ENCODE peak calls at places on chromosomes 5 and 9, in nine cellular contexts. One of them, this sample, is unnamed.

GRCh38 chr5:166695311-166695710 is 1596.1 kb upstream of the WWC1 start:
- DNase-seq in heart left ventricle: no peak
- DNase-seq in SHP77: no peak
- DNase-seq in left cardiac atrium: no peak
- DNase-seq in posterior cingulate gyrus: no peak
- DNase-seq in T-helper 9 cell: no peak
- DNase-seq in A549: no peak
- DNase-seq in stimulated activated CD8-positive, alpha-beta memory T cell treated with anti-CD3 and anti-CD28 coated beads, Interleukin-7, amount 100 ng/mL, for 1 hour: no peak
- DNase-seq in KBM-7: no peak
- DNase-seq in this sample: no peak

GRCh38 chr5:171291371-171291770 is 17.7 kb upstream of the TLX3 start:
- DNase-seq in heart left ventricle: no peak
- DNase-seq in SHP77: no peak
- DNase-seq in left cardiac atrium: no peak
- DNase-seq in posterior cingulate gyrus: no peak
- DNase-seq in T-helper 9 cell: no peak
- DNase-seq in A549: no peak
- DNase-seq in stimulated activated CD8-positive, alpha-beta memory T cell treated with anti-CD3 and anti-CD28 coated beads, Interleukin-7, amount 100 ng/mL, for 1 hour: no peak
- DNase-seq in KBM-7: no peak
- DNase-seq in this sample: no peak

GRCh38 chr5:34490501-34491250 is 165.5 kb upstream of the RAI14 start:
- DNase-seq in heart left ventricle: no peak
- DNase-seq in SHP77: peak; percentile 50
- DNase-seq in left cardiac atrium: no peak
- DNase-seq in posterior cingulate gyrus: no peak
- DNase-seq in T-helper 9 cell: no peak
- DNase-seq in A549: no peak
- DNase-seq in stimulated activated CD8-positive, alpha-beta memory T cell treated with anti-CD3 and anti-CD28 coated beads, Interleukin-7, amount 100 ng/mL, for 1 hour: no peak
- DNase-seq in KBM-7: no peak
- DNase-seq in this sample: peak; percentile 47

GRCh38 chr5:39100851-39101396 is 26.7 kb upstream of the RICTOR start:
- DNase-seq in heart left ventricle: no peak
- DNase-seq in SHP77: peak; percentile 56
- DNase-seq in left cardiac atrium: no peak
- DNase-seq in posterior cingulate gyrus: no peak
- DNase-seq in T-helper 9 cell: no peak
- DNase-seq in A549: peak; percentile 93
- DNase-seq in stimulated activated CD8-positive, alpha-beta memory T cell treated with anti-CD3 and anti-CD28 coated beads, Interleukin-7, amount 100 ng/mL, for 1 hour: no peak
- DNase-seq in KBM-7: peak; percentile 17
- DNase-seq in this sample: no peak

GRCh38 chr9:94929373-94929764 is 202.9 kb downstream of the AOPEP start:
- DNase-seq in heart left ventricle: peak; percentile 83
- DNase-seq in SHP77: no peak
- DNase-seq in left cardiac atrium: peak; percentile 79
- DNase-seq in posterior cingulate gyrus: no peak
- DNase-seq in T-helper 9 cell: no peak
- DNase-seq in A549: no peak
- DNase-seq in stimulated activated CD8-positive, alpha-beta memory T cell treated with anti-CD3 and anti-CD28 coated beads, Interleukin-7, amount 100 ng/mL, for 1 hour: no peak
- DNase-seq in KBM-7: no peak
- DNase-seq in this sample: no peak

GRCh38 chr5:142320427-142320732 is 4.4 kb downstream of the SPRY4 start:
- DNase-seq in heart left ventricle: no peak
- DNase-seq in SHP77: no peak
- DNase-seq in left cardiac atrium: no peak
- DNase-seq in posterior cingulate gyrus: no peak
- DNase-seq in T-helper 9 cell: no peak
- DNase-seq in A549: no peak
- DNase-seq in stimulated activated CD8-positive, alpha-beta memory T cell treated with anti-CD3 and anti-CD28 coated beads, Interleukin-7, amount 100 ng/mL, for 1 hour: no peak
- DNase-seq in KBM-7: no peak
- DNase-seq in this sample: no peak

GRCh38 chr9:131019387-131020239 is 10.6 kb downstream of the LAMC3 start:
- DNase-seq in heart left ventricle: no peak
- DNase-seq in SHP77: peak; percentile 86
- DNase-seq in left cardiac atrium: no peak
- DNase-seq in posterior cingulate gyrus: no peak
- DNase-seq in T-helper 9 cell: no peak
- DNase-seq in A549: no peak
- DNase-seq in stimulated activated CD8-positive, alpha-beta memory T cell treated with anti-CD3 and anti-CD28 coated beads, Interleukin-7, amount 100 ng/mL, for 1 hour: no peak
- DNase-seq in KBM-7: no peak
- DNase-seq in this sample: no peak

GRCh38 chr5:135453613-135454012 is 1.5 kb upstream of the TIFAB start:
- DNase-seq in heart left ventricle: no peak
- DNase-seq in SHP77: no peak
- DNase-seq in left cardiac atrium: no peak
- DNase-seq in posterior cingulate gyrus: no peak
- DNase-seq in T-helper 9 cell: no peak
- DNase-seq in A549: no peak
- DNase-seq in stimulated activated CD8-positive, alpha-beta memory T cell treated with anti-CD3 and anti-CD28 coated beads, Interleukin-7, amount 100 ng/mL, for 1 hour: no peak
- DNase-seq in KBM-7: no peak
- DNase-seq in this sample: no peak

GRCh38 chr5:93476211-93476851 is 104.7 kb downstream of the NR2F1-AS1 start:
- DNase-seq in heart left ventricle: no peak
- DNase-seq in SHP77: no peak
- DNase-seq in left cardiac atrium: no peak
- DNase-seq in posterior cingulate gyrus: no peak
- DNase-seq in T-helper 9 cell: no peak
- DNase-seq in A549: no peak
- DNase-seq in stimulated activated CD8-positive, alpha-beta memory T cell treated with anti-CD3 and anti-CD28 coated beads, Interleukin-7, amount 100 ng/mL, for 1 hour: no peak
- DNase-seq in KBM-7: no peak
- DNase-seq in this sample: no peak

GRCh38 chr5:175214152-175214551 is 229.8 kb downstream of the DRD1 start:
- DNase-seq in heart left ventricle: no peak
- DNase-seq in SHP77: no peak
- DNase-seq in left cardiac atrium: peak; percentile 56
- DNase-seq in posterior cingulate gyrus: peak; percentile 30
- DNase-seq in T-helper 9 cell: no peak
- DNase-seq in A549: peak; percentile 53
- DNase-seq in stimulated activated CD8-positive, alpha-beta memory T cell treated with anti-CD3 and anti-CD28 coated beads, Interleukin-7, amount 100 ng/mL, for 1 hour: no peak
- DNase-seq in KBM-7: no peak
- DNase-seq in this sample: no peak

GRCh38 chr5:38468202-38468656 is 88.2 kb downstream of the LIFR start:
- DNase-seq in heart left ventricle: no peak
- DNase-seq in SHP77: no peak
- DNase-seq in left cardiac atrium: peak; percentile 59
- DNase-seq in posterior cingulate gyrus: no peak
- DNase-seq in T-helper 9 cell: no peak
- DNase-seq in A549: peak; percentile 81
- DNase-seq in stimulated activated CD8-positive, alpha-beta memory T cell treated with anti-CD3 and anti-CD28 coated beads, Interleukin-7, amount 100 ng/mL, for 1 hour: no peak
- DNase-seq in KBM-7: no peak
- DNase-seq in this sample: no peak

GRCh38 chr5:78328585-78329173 is 31.7 kb upstream of the SCAMP1 start:
- DNase-seq in heart left ventricle: no peak
- DNase-seq in SHP77: no peak
- DNase-seq in left cardiac atrium: no peak
- DNase-seq in posterior cingulate gyrus: no peak
- DNase-seq in T-helper 9 cell: no peak
- DNase-seq in A549: no peak
- DNase-seq in stimulated activated CD8-positive, alpha-beta memory T cell treated with anti-CD3 and anti-CD28 coated beads, Interleukin-7, amount 100 ng/mL, for 1 hour: no peak
- DNase-seq in KBM-7: no peak
- DNase-seq in this sample: no peak

GRCh38 chr9:116002624-116003023 is 151.0 kb upstream of the PAPPA start:
- DNase-seq in heart left ventricle: no peak
- DNase-seq in SHP77: no peak
- DNase-seq in left cardiac atrium: no peak
- DNase-seq in posterior cingulate gyrus: no peak
- DNase-seq in T-helper 9 cell: no peak
- DNase-seq in A549: no peak
- DNase-seq in stimulated activated CD8-positive, alpha-beta memory T cell treated with anti-CD3 and anti-CD28 coated beads, Interleukin-7, amount 100 ng/mL, for 1 hour: no peak
- DNase-seq in KBM-7: no peak
- DNase-seq in this sample: no peak

GRCh38 chr5:72816297-72817075 is at the start of gene TNPO1:
- DNase-seq in heart left ventricle: peak; percentile 95
- DNase-seq in SHP77: peak; percentile 87
- DNase-seq in left cardiac atrium: peak; percentile 95
- DNase-seq in posterior cingulate gyrus: peak; percentile 85
- DNase-seq in T-helper 9 cell: peak; percentile 75
- DNase-seq in A549: peak; percentile 76
- DNase-seq in stimulated activated CD8-positive, alpha-beta memory T cell treated with anti-CD3 and anti-CD28 coated beads, Interleukin-7, amount 100 ng/mL, for 1 hour: peak; percentile 77
- DNase-seq in KBM-7: peak; percentile 93
- DNase-seq in this sample: peak; percentile 93

GRCh38 chr9:93577940-93578682 is 1.7 kb downstream of the PHF2 start:
- DNase-seq in heart left ventricle: no peak
- DNase-seq in SHP77: no peak
- DNase-seq in left cardiac atrium: peak; percentile 25
- DNase-seq in posterior cingulate gyrus: no peak
- DNase-seq in T-helper 9 cell: no peak
- DNase-seq in A549: no peak
- DNase-seq in stimulated activated CD8-positive, alpha-beta memory T cell treated with anti-CD3 and anti-CD28 coated beads, Interleukin-7, amount 100 ng/mL, for 1 hour: no peak
- DNase-seq in KBM-7: no peak
- DNase-seq in this sample: no peak